ENCODE peak calls at places on chromosomes 2 and 18, in nine cellular contexts. Q is endothelial cell; W is GM12865; A is kidney; I is activated gamma-delta T cell; G is mucosa of gallbladder; P is mucosa of descending colon; O is tibial nerve; Y is activated CD8-positive, alpha-beta memory T cell treated with anti-CD3 and anti-CD28 coated beads for 1 hour. S is an unnamed sample.

GRCh38 chr2:20509766-20510490 is 63.1 kb downstream of the RHOB start:
- DNase-seq in I (no peak), Y (no peak), W (peak), P (peak), G (peak), O (no peak), Q (no peak), A (peak), S (peak)

GRCh38 chr2:6917761-6918421 is 679 bp downstream of the RNF144A start:
- DNase-seq in A (peak), P (peak), Q (peak), Y (no peak), G (no peak), W (no peak), O (no peak), I (no peak), S (no peak)

GRCh38 chr18:13562494-13563029 is 163.8 kb downstream of the FAM210A start:
- DNase-seq in G (no peak), Y (no peak), Q (no peak), A (no peak), W (peak), P (no peak), I (no peak), O (no peak), S (no peak)

GRCh38 chr2:98691307-98691706 is 39.6 kb downstream of the MGAT4A start:
- DNase-seq in A (no peak), G (no peak), Q (no peak), P (no peak), O (no peak), W (no peak), Y (no peak), I (no peak), S (no peak)

GRCh38 chr18:49730951-49731391 is 82.4 kb downstream of the ACAA2 start:
- DNase-seq in O (no peak), G (peak), P (peak), Y (no peak), Q (no peak), A (no peak), W (no peak), I (no peak), S (no peak)

GRCh38 chr2:27211241-27211942 is 449 bp upstream of the ATRAID start:
- DNase-seq in W (peak), A (no peak), I (no peak), P (no peak), G (no peak), O (peak), Q (no peak), Y (no peak), S (peak)

GRCh38 chr2:180006236-180006635 is 861 bp downstream of the CWC22 start:
- DNase-seq in W (peak), I (no peak), O (no peak), P (no peak), Y (no peak), A (no peak), Q (no peak), G (no peak), S (no peak)

GRCh38 chr2:146388757-146389156 is 1456.1 kb upstream of the ACVR2A start:
- DNase-seq in A (no peak), O (no peak), Q (no peak), W (no peak), I (no peak), Y (no peak), P (no peak), G (no peak), S (no peak)

GRCh38 chr18:3864669-3865298 is 414.8 kb downstream of the TGIF1 start:
- DNase-seq in I (no peak), Q (no peak), P (no peak), A (no peak), Y (no peak), W (no peak), G (no peak), O (no peak), S (no peak)

GRCh38 chr2:176088048-176088936 is 4.2 kb upstream of the HOXD13 start:
- DNase-seq in O (no peak), Q (peak), I (no peak), W (peak), A (peak), G (peak), P (peak), Y (no peak), S (no peak)

GRCh38 chr18:48408727-48409590 is at the start of gene ZBTB7C:
- DNase-seq in P (no peak), I (no peak), G (no peak), W (no peak), Y (no peak), A (peak), O (no peak), Q (peak), S (no peak)

GRCh38 chr2:26269571-26270170 is 24.9 kb downstream of the HADHB start:
- DNase-seq in Q (no peak), O (no peak), W (peak), I (no peak), P (no peak), A (no peak), Y (no peak), G (no peak), S (no peak)

GRCh38 chr2:189407161-189407943 is 33.9 kb upstream of the WDR75 start:
- DNase-seq in O (no peak), G (no peak), Q (no peak), Y (no peak), P (no peak), I (no peak), W (no peak), A (no peak), S (no peak)

GRCh38 chr2:14616342-14616741 is 16.2 kb upstream of the LRATD1 start:
- DNase-seq in W (no peak), O (no peak), G (no peak), Q (no peak), P (no peak), A (no peak), I (no peak), Y (no peak), S (no peak)

GRCh38 chr2:23505984-23506380 is 121.0 kb downstream of the KLHL29 start:
- DNase-seq in A (no peak), O (peak), P (peak), G (no peak), W (no peak), I (no peak), Y (no peak), Q (no peak), S (no peak)

GRCh38 chr2:100036793-100037192 is 105.6 kb downstream of the AFF3 start:
- DNase-seq in P (no peak), W (no peak), O (no peak), A (no peak), Q (no peak), G (no peak), I (no peak), Y (no peak), S (no peak)

GRCh38 chr2:144703852-144704324 is 184.0 kb upstream of the ZEB2 start:
- DNase-seq in Y (no peak), P (no peak), G (peak), A (no peak), I (no peak), Q (no peak), O (peak), W (no peak), S (no peak)

GRCh38 chr18:67766930-67767329 is 250.4 kb upstream of the DSEL start:
- DNase-seq in O (no peak), Y (no peak), P (no peak), I (no peak), Q (no peak), W (peak), A (no peak), G (no peak), S (no peak)

GRCh38 chr18:57107141-57107832 is 39.6 kb upstream of the BOD1L2 start:
- DNase-seq in A (no peak), W (peak), O (no peak), Q (peak), P (no peak), G (no peak), I (no peak), Y (no peak), S (no peak)

GRCh38 chr2:234496442-234496834 is 443 bp downstream of the ARL4C start:
- DNase-seq in A (peak), O (peak), Q (peak), G (no peak), W (peak), Y (no peak), I (peak), P (peak), S (no peak)

GRCh38 chr2:241031436-241032165 is 33.2 kb downstream of the SNED1 start:
- DNase-seq in O (no peak), Q (no peak), G (no peak), P (no peak), W (no peak), I (no peak), A (no peak), Y (no peak), S (no peak)

GRCh38 chr2:52882974-52883373 is 884.6 kb upstream of the CHAC2 start:
- DNase-seq in I (no peak), A (no peak), O (no peak), G (no peak), W (no peak), Q (no peak), P (no peak), Y (no peak), S (no peak)

GRCh38 chr18:13437034-13437433 is 218.5 kb downstream of the LDLRAD4 start:
- DNase-seq in A (no peak), I (no peak), W (no peak), P (no peak), O (no peak), G (no peak), Q (no peak), Y (no peak), S (no peak)

GRCh38 chr18:13548106-13548819 is 178.1 kb downstream of the FAM210A start:
- DNase-seq in Y (no peak), G (no peak), I (no peak), A (no peak), Q (no peak), O (no peak), W (peak), P (peak), S (no peak)

GRCh38 chr2:158509928-158510797 is 53.4 kb downstream of the PKP4 start:
- DNase-seq in W (peak), I (no peak), Q (no peak), A (no peak), O (no peak), Y (no peak), P (no peak), G (no peak), S (no peak)

GRCh38 chr2:120454993-120455789 is 109.3 kb downstream of the INHBB start:
- DNase-seq in A (peak), G (no peak), Q (no peak), Y (no peak), P (no peak), I (no peak), O (no peak), W (no peak), S (no peak)

GRCh38 chr2:239954166-239955085 is 70.7 kb downstream of the NDUFA10 start:
- DNase-seq in W (no peak), P (peak), Q (no peak), A (peak), G (no peak), Y (no peak), I (no peak), O (no peak), S (no peak)

GRCh38 chr2:112944971-112945370 is 32.8 kb upstream of the IL36G start:
- DNase-seq in A (no peak), G (no peak), O (no peak), I (no peak), Q (no peak), Y (no peak), P (no peak), W (no peak), S (no peak)